ENCODE peak calls at places on chromosome 21, in seven cellular contexts. D, S, H, U, M, Z and F are unnamed samples.

GRCh38 chr21:17554619-17555472 is 42.0 kb downstream of the CXADR start:
- DNase-seq in U (no peak), D (no peak), Z (peak), M (no peak), S (peak), H (peak), F (no peak)

GRCh38 chr21:15309721-15310120 is 244.9 kb upstream of the NRIP1 start:
- DNase-seq in H (no peak), S (no peak), D (no peak), M (no peak), Z (no peak), U (no peak), F (peak)

GRCh38 chr21:37582613-37583012 is 216.0 kb downstream of the DYRK1A start:
- DNase-seq in H (peak), S (peak), M (peak), D (no peak), U (no peak), Z (peak), F (no peak)

GRCh38 chr21:14523234-14523633 is 22.9 kb downstream of the SAMSN1 start:
- DNase-seq in H (no peak), Z (no peak), U (no peak), D (no peak), S (no peak), M (no peak), F (no peak)

GRCh38 chr21:42390193-42390592 is 5.7 kb downstream of the TMPRSS3 start:
- DNase-seq in U (no peak), H (no peak), D (no peak), Z (no peak), S (no peak), M (no peak), F (peak)

GRCh38 chr21:42570841-42571387 is 57.3 kb downstream of the SLC37A1 start:
- DNase-seq in U (peak), S (no peak), M (peak), D (no peak), H (peak), Z (no peak), F (peak)

GRCh38 chr21:31873275-31873695 is 465 bp downstream of the HUNK start:
- DNase-seq in U (no peak), M (peak), S (no peak), D (no peak), Z (no peak), H (peak), F (no peak)

GRCh38 chr21:36434144-36434543 is 45.8 kb downstream of the CLDN14 start:
- DNase-seq in M (no peak), S (no peak), D (no peak), Z (no peak), U (no peak), H (no peak), F (no peak)

GRCh38 chr21:33069994-33070811 is at the start of gene OLIG1:
- DNase-seq in Z (no peak), M (peak), H (peak), S (peak), D (no peak), U (no peak), F (no peak)

GRCh38 chr21:38751379-38752050 is 54.2 kb upstream of the ETS2 start:
- DNase-seq in S (peak), U (no peak), H (no peak), D (no peak), M (no peak), Z (no peak), F (no peak)

GRCh38 chr21:17782051-17782450 is 37.1 kb downstream of the C21orf91 start:
- DNase-seq in H (no peak), D (no peak), S (no peak), U (no peak), M (no peak), Z (no peak), F (no peak)

GRCh38 chr21:37087188-37087587 is 14.1 kb downstream of the TTC3 start:
- DNase-seq in D (no peak), Z (no peak), U (no peak), S (peak), H (no peak), M (no peak), F (no peak)

GRCh38 chr21:15539376-15539775 is 190.4 kb upstream of the USP25 start:
- DNase-seq in Z (no peak), H (no peak), M (no peak), U (no peak), D (no peak), S (no peak), F (no peak)

GRCh38 chr21:31429500-31429899 is 85.4 kb upstream of the TIAM1 start:
- DNase-seq in H (no peak), D (no peak), Z (no peak), U (no peak), S (no peak), M (no peak), F (peak)

GRCh38 chr21:38965241-38965640 is 159.5 kb downstream of the ETS2 start:
- DNase-seq in Z (peak), U (no peak), M (no peak), S (no peak), H (no peak), D (no peak), F (no peak)

GRCh38 chr21:43306911-43307676 is 119.8 kb downstream of the SIK1 start:
- DNase-seq in M (no peak), S (no peak), Z (peak), U (no peak), D (no peak), H (peak), F (peak)

GRCh38 chr21:16116798-16117197 is 387.0 kb downstream of the USP25 start:
- DNase-seq in S (peak), H (no peak), D (no peak), Z (no peak), U (no peak), M (no peak), F (no peak)

GRCh38 chr21:16496594-16496993 is 766.8 kb downstream of the USP25 start:
- DNase-seq in H (no peak), Z (no peak), U (no peak), D (no peak), M (no peak), S (peak), F (no peak)

GRCh38 chr21:32708069-32708468 is 19.7 kb downstream of the SYNJ1 start:
- DNase-seq in Z (no peak), U (no peak), M (no peak), S (peak), H (no peak), D (no peak), F (no peak)

GRCh38 chr21:34845521-34846213 is 176.9 kb downstream of the CLIC6 start:
- DNase-seq in D (no peak), S (peak), U (peak), M (peak), H (no peak), Z (no peak), F (no peak)
- H3K4me3 ChIP-seq in D (no peak), S (no peak), U (no peak), M (no peak), H (no peak), Z (no peak), F (no peak)

GRCh38 chr21:46347791-46348381 is 23.9 kb downstream of the PCNT start:
- DNase-seq in Z (no peak), M (no peak), H (no peak), S (no peak), U (no peak), D (no peak), F (no peak)
- TF ChIP-seq CTCF in Z (no peak), M (no peak), H (no peak), S (no peak), U (no peak), D (no peak), F (no peak)

GRCh38 chr21:26836546-26836945 is 8.7 kb downstream of the ADAMTS1 start:
- DNase-seq in D (no peak), S (no peak), Z (no peak), U (no peak), M (no peak), H (no peak), F (no peak)

GRCh38 chr21:26837539-26837938 is 7.7 kb downstream of the ADAMTS1 start:
- DNase-seq in H (no peak), M (no peak), D (no peak), Z (no peak), U (no peak), S (no peak), F (no peak)

GRCh38 chr21:26834181-26834945 is 10.8 kb downstream of the ADAMTS1 start:
- DNase-seq in H (no peak), D (no peak), Z (no peak), U (no peak), S (no peak), M (no peak), F (no peak)

GRCh38 chr21:26835027-26835713 is 10.0 kb downstream of the ADAMTS1 start:
- DNase-seq in M (no peak), S (no peak), D (no peak), Z (no peak), U (no peak), H (no peak), F (peak)

GRCh38 chr21:26835714-26836265 is 9.4 kb downstream of the ADAMTS1 start:
- DNase-seq in D (no peak), Z (no peak), S (no peak), U (no peak), H (no peak), M (no peak), F (no peak)
- TF ChIP-seq POLR2AphosphoS5 in D (no peak), Z (no peak), S (no peak), U (no peak), H (no peak), M (no peak), F (peak)

GRCh38 chr21:45984584-45985095 is 3.1 kb downstream of the COL6A1 start:
- DNase-seq in M (no peak), Z (no peak), U (no peak), S (no peak), D (no peak), H (no peak), F (no peak)

GRCh38 chr21:45983981-45984551 is 2.5 kb downstream of the COL6A1 start:
- DNase-seq in D (no peak), M (no peak), S (no peak), U (peak), Z (no peak), H (no peak), F (peak)

GRCh38 chr21:45981641-45982255 is at the start of gene COL6A1:
- DNase-seq in M (peak), Z (no peak), S (peak), U (peak), D (no peak), H (peak), F (peak)

GRCh38 chr21:45982256-45982757 is 737 bp downstream of the COL6A1 start:
- DNase-seq in Z (no peak), S (peak), D (no peak), H (peak), U (peak), M (no peak), F (peak)

GRCh38 chr21:45982758-45983731 is 1.5 kb downstream of the COL6A1 start:
- DNase-seq in Z (no peak), S (no peak), M (no peak), U (peak), H (peak), D (no peak), F (peak)
- H3K4me3 ChIP-seq in Z (no peak), S (no peak), M (peak), U (peak), H (peak), D (peak), F (peak)

GRCh38 chr21:44331650-44332306 is 7.4 kb downstream of the CFAP410 start:
- DNase-seq in U (no peak), Z (no peak), S (no peak), H (no peak), D (no peak), M (no peak), F (no peak)

GRCh38 chr21:44331209-44331608 is 8.0 kb downstream of the CFAP410 start:
- DNase-seq in M (no peak), D (no peak), U (no peak), S (no peak), H (no peak), Z (no peak), F (no peak)

GRCh38 chr21:44329086-44329889 is 9.9 kb downstream of the CFAP410 start:
- DNase-seq in M (no peak), S (no peak), U (no peak), D (no peak), H (peak), Z (no peak), F (no peak)

GRCh38 chr21:44329971-44330681 is 9.1 kb downstream of the CFAP410 start:
- DNase-seq in M (no peak), H (no peak), D (no peak), S (no peak), Z (no peak), U (no peak), F (no peak)

DNA sequence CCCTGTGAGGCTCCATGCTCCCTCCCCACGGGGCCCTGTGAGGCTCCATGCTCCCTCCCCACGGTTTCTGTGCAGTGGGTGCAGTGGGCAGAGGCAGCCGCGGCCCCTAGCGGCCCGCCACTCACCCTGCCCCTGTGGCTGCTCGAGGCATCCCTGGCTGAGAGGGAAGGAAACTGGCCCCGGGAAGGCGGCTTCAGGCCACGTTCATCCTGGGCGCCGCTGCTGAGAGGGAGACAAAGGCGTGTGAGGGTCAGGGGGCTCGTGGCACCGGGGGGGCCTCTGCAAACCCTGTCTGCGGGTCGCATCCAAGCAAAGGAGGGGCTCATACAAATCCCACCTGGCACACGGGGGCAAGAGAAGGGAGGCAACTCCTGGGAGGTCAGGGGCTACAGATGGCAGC is 8.5 kb downstream of the CFAP410 start:
- DNase-seq in M (no peak), S (no peak), Z (no peak), D (no peak), U (no peak), H (no peak), F (no peak)
- TF ChIP-seq CTCF in M (no peak), S (no peak), Z (no peak), D (no peak), U (no peak), H (no peak), F (no peak)

DNA sequence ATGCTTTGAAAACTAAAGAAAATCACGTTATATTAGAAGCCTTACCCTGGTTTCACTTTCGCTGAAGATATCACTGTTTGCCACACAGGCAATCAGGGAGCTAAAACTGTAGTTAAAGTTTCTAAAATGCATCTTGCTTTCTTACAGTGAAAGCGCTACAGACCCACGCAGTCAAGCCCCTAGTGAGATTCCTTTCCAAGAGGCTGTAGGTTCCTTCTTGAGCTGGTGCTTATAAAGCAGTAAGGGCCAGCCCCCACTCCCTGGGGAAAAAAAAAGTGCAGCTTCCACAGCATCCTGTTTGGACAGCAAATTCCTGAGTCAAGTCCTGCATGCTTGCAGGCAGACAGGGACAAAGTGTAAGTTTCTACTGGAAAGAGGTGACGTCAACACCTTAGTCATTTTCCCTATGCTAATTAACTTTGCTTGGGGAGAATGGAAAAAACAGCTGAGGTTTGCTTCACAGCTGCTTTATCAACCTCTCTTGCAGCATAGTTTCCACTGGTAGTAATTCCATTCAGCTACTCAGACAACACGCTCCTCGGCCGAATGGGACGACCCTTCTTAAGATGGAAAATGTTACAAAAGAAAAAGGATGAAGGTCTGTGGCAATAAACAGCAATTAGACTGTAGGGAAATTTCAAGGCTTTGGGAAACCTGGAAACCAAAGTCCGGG is 14.7 kb upstream of the KCNE1 start:
- DNase-seq in S (peak), U (peak), M (peak), D (peak), H (no peak), Z (peak), F (peak)
- TF ChIP-seq POLR2AphosphoS5 in S (peak), U (peak), M (peak), D (peak), H (peak), Z (peak), F (peak)

GRCh38 chr21:30014883-30015282 is 75.1 kb upstream of the GRIK1 start:
- DNase-seq in Z (no peak), U (no peak), H (no peak), D (no peak), M (no peak), S (no peak), F (no peak)
- H3K4me3 ChIP-seq in Z (no peak), U (no peak), H (no peak), D (no peak), M (no peak), S (no peak), F (no peak)